ENCODE peak calls at places on chromosomes 16 and 17, in nine cellular contexts. H is A549, Z is NCI-H1105, Q is GM23248, M is posterior vena cava, D is left ventricle myocardium inferior, R is adrenal gland, S is psoas muscle, C is NCI-H524. U is an unnamed sample.

GRCh38 chr16:65956100-65956499 is 410.4 kb upstream of the CDH5 start:
- DNase-seq in R (no peak), Q (no peak), H (no peak), Z (no peak), C (no peak), D (no peak), M (no peak), S (no peak), U (no peak)

GRCh38 chr17:31535581-31535981 is 144.1 kb downstream of the RAB11FIP4 start:
- DNase-seq in D (no peak), Q (no peak), H (no peak), M (no peak), C (no peak), R (no peak), S (no peak), Z (no peak), U (no peak)

GRCh38 chr16:84597518-84598390 is 20.1 kb downstream of the COTL1 start:
- DNase-seq in R (no peak), S (no peak), M (no peak), C (no peak), Q (no peak), H (no peak), Z (no peak), D (no peak), U (no peak)

GRCh38 chr16:88533945-88534641 is 36.1 kb upstream of the ZC3H18 start:
- DNase-seq in R (peak; percentile 64), Q (peak; percentile 86), C (peak; percentile 78), M (peak; percentile 93), D (peak; percentile 83), S (peak; percentile 85), H (peak; percentile 76), Z (peak; percentile 27), U (no peak)

GRCh38 chr17:10033449-10033848 is 128.4 kb upstream of the RCVRN start:
- DNase-seq in H (no peak), M (peak; percentile 57), R (no peak), C (peak; percentile 94), D (no peak), Q (no peak), Z (no peak), S (no peak), U (no peak)

GRCh38 chr16:11880047-11880446 is 28.7 kb upstream of the RSL1D1 start:
- DNase-seq in Q (no peak), C (no peak), D (no peak), H (no peak), S (no peak), R (no peak), Z (no peak), M (no peak), U (no peak)

GRCh38 chr16:54142787-54143186 is 143.8 kb downstream of the IRX3 start:
- DNase-seq in H (no peak), S (no peak), Q (no peak), R (no peak), M (no peak), D (no peak), Z (no peak), C (no peak), U (no peak)

GRCh38 chr17:70098030-70098429 is 23.0 kb downstream of the KCNJ16 start:
- DNase-seq in H (no peak), D (no peak), C (no peak), Z (no peak), R (no peak), S (no peak), M (no peak), Q (no peak), U (no peak)

GRCh38 chr17:18356624-18357023 is 6.7 kb downstream of the SHMT1 start:
- DNase-seq in H (no peak), Z (no peak), C (no peak), R (peak; percentile 37), D (peak; percentile 21), Q (peak; percentile 22), S (no peak), M (no peak), U (no peak)

GRCh38 chr17:71071837-71072236 is 902.5 kb downstream of the KCNJ2 start:
- DNase-seq in R (peak; percentile 64), S (no peak), Q (peak; percentile 100), Z (no peak), M (no peak), D (no peak), C (no peak), H (peak; percentile 83), U (no peak)

GRCh38 chr16:5383737-5384136 is 286.1 kb upstream of the EEF2KMT start:
- DNase-seq in H (no peak), D (no peak), M (no peak), C (no peak), S (no peak), Z (no peak), R (no peak), Q (no peak), U (no peak)

GRCh38 chr16:84774810-84775209 is 45.0 kb upstream of the CRISPLD2 start:
- DNase-seq in D (no peak), Q (peak; percentile 94), C (no peak), R (peak; percentile 38), H (no peak), Z (no peak), M (no peak), S (peak; percentile 46), U (peak; percentile 0)

GRCh38 chr17:6244253-6244652 is 174.1 kb downstream of the WSCD1 start:
- DNase-seq in S (no peak), C (no peak), R (no peak), M (no peak), Q (no peak), H (no peak), Z (no peak), D (no peak), U (no peak)

GRCh38 chr16:49431591-49432290 is 58.1 kb downstream of the C16orf78 start:
- DNase-seq in Z (no peak), R (no peak), H (no peak), C (no peak), S (no peak), M (peak; percentile 52), Q (no peak), D (no peak), U (no peak)

GRCh38 chr16:29678691-29679267 is at the start of gene QPRT:
- DNase-seq in S (no peak), H (no peak), Z (no peak), M (no peak), C (peak; percentile 77), Q (no peak), D (peak; percentile 46), R (peak; percentile 67), U (peak; percentile 63)

GRCh38 chr17:30405161-30405560 is 26.4 kb downstream of the CPD start:
- DNase-seq in D (no peak), R (no peak), M (no peak), Z (no peak), C (no peak), Q (peak; percentile 30), H (no peak), S (no peak), U (no peak)

GRCh38 chr17:74163271-74163821 is 40.1 kb upstream of the RPL38 start:
- DNase-seq in R (no peak), D (no peak), S (no peak), H (no peak), Z (no peak), C (peak; percentile 61), M (no peak), Q (no peak), U (no peak)

GRCh38 chr17:41176744-41177387 is 1.2 kb downstream of the KRTAP4-2 start:
- DNase-seq in Q (no peak), R (no peak), D (no peak), C (no peak), M (no peak), S (no peak), H (no peak), Z (no peak), U (no peak)

GRCh38 chr17:42191209-42191608 is 3.1 kb downstream of the GHDC start:
- DNase-seq in C (no peak), Q (no peak), S (no peak), R (no peak), M (no peak), D (no peak), Z (no peak), H (no peak), U (no peak)

GRCh38 chr17:34979650-34980352 is 511 bp upstream of the LIG3 start:
- DNase-seq in Z (no peak), C (no peak), Q (peak; percentile 54), R (no peak), M (no peak), D (no peak), H (no peak), S (no peak), U (no peak)

GRCh38 chr17:40777459-40777858 is 4.9 kb downstream of the KRT27 start:
- DNase-seq in C (peak; percentile 4), R (no peak), M (no peak), Q (no peak), S (no peak), D (no peak), H (no peak), Z (no peak), U (no peak)

GRCh38 chr16:90046122-90046970 is 27.1 kb upstream of the DBNDD1 start:
- DNase-seq in S (no peak), Z (no peak), Q (no peak), D (no peak), C (peak; percentile 81), H (no peak), R (peak; percentile 60), M (no peak), U (peak; percentile 65)

U was measured in HAP-1.